ENCODE peak calls at places on chromosomes 11 and 22, in four cellular contexts. Z is neural progenitor cell, H is HCT116, M is GM23248. X is an unnamed sample.

GRCh38 chr11:58829736-58830135 is 14.8 kb downstream of the GLYATL2 start:
- DNase-seq in H (no peak), M (peak; percentile 57), Z (no peak), X (no peak)

GRCh38 chr11:6452219-6452618 is 11.4 kb upstream of the HPX start:
- DNase-seq in M (peak; percentile 60), Z (no peak), H (no peak), X (no peak)

GRCh38 chr11:68999093-68999747 is 13.8 kb downstream of the MRGPRF start:
- DNase-seq in Z (no peak), H (no peak), M (no peak), X (no peak)

GRCh38 chr11:78000193-78000592 is 5.7 kb upstream of the INTS4 start:
- DNase-seq in M (peak; percentile 76), H (peak; percentile 68), Z (peak; percentile 66), X (peak; percentile 92)

GRCh38 chr11:109145287-109145686 is 276.7 kb upstream of the C11orf87 start:
- DNase-seq in M (no peak), H (no peak), Z (no peak), X (no peak)

GRCh38 chr22:49464024-49464423 is 363.6 kb downstream of the BRD1 start:
- DNase-seq in Z (no peak), H (no peak), M (no peak), X (no peak)

GRCh38 chr11:117586392-117586791 is 210.6 kb downstream of the DSCAML1 start:
- DNase-seq in Z (no peak), M (no peak), H (no peak), X (no peak)

GRCh38 chr11:18243783-18244362 is 4.6 kb downstream of the SAA2 start:
- DNase-seq in H (peak; percentile 63), Z (peak; percentile 80), M (peak; percentile 79), X (peak; percentile 88)

GRCh38 chr11:86940122-86940777 is 14.9 kb downstream of the FZD4 start:
- DNase-seq in H (no peak), M (peak; percentile 92), Z (no peak), X (peak; percentile 40)

GRCh38 chr11:83768476-83768875 is 482.3 kb upstream of the CCDC90B start:
- DNase-seq in H (no peak), M (no peak), Z (no peak), X (no peak)

GRCh38 chr11:129950319-129951034 is 52.2 kb downstream of the PRDM10 start:
- DNase-seq in H (no peak), M (peak; percentile 22), Z (peak; percentile 6), X (no peak)

GRCh38 chr11:67174311-67174710 is 55.2 kb downstream of the KDM2A start:
- DNase-seq in Z (no peak), H (no peak), M (no peak), X (no peak)

GRCh38 chr22:49956914-49957825 is 3.4 kb upstream of the PIM3 start:
- DNase-seq in M (no peak), Z (no peak), H (no peak), X (no peak)

GRCh38 chr11:102223859-102224258 is 93.4 kb upstream of the BIRC3 start:
- DNase-seq in M (peak; percentile 41), Z (no peak), H (no peak), X (no peak)

GRCh38 chr11:17939542-17939941 is 73.3 kb downstream of the SERGEF start:
- DNase-seq in M (no peak), H (no peak), Z (no peak), X (no peak)

DNA sequence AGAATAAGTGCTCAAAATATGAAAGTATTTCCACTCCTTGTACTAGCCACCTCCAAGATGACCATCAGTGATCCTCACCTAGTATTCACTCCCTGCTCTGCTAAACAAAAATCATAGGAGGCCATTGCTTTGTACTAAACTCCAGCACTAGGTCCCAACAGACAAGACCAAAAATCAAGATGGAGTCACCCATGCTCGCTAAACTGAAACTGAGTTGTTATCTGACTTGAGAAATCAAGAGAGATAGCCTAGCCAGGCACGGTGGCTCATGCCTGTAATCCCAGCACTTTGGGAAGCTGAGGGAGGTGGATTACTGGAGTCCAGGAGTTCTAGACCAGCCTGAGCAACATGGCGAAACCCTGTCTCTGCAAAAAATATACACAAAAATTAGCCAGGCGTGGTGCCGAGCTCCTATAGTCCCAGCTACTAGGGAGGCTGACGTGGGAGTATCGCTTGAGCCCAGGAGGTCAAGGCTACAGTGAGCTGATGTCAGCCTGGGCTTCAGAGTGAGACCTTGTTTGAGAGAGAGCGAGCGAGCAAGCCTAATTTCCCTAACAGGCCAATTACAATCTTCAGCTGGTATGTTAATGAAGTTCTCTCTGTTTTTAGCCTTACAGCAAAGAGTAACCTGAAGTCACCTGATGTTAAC is 9.3 kb downstream of the SEC14L6 start:
- DNase-seq in M (no peak), Z (no peak), H (no peak), X (peak; percentile 26)
- TF ChIP-seq EZH2phosphoT487 in M (no peak), Z (no peak), H (no peak), X (no peak)

GRCh38 chr11:9205596-9205995 is 59.6 kb downstream of the DENND5A start:
- DNase-seq in M (no peak), H (no peak), Z (no peak), X (no peak)

GRCh38 chr11:9203715-9204311 is 61.3 kb downstream of the DENND5A start:
- DNase-seq in M (no peak), Z (peak; percentile 47), H (no peak), X (peak; percentile 50)

GRCh38 chr11:9201372-9202162 is 63.6 kb downstream of the DENND5A start:
- DNase-seq in M (no peak), H (no peak), Z (no peak), X (no peak)

GRCh38 chr11:9200471-9200870 is 64.7 kb downstream of the DENND5A start:
- DNase-seq in Z (no peak), M (no peak), H (no peak), X (no peak)
- TF ChIP-seq EZH2phosphoT487 in Z (no peak), M (no peak), H (no peak), X (no peak)

GRCh38 chr11:133163463-133164419 is 368.6 kb downstream of the OPCML start:
- DNase-seq in M (peak; percentile 62), H (no peak), Z (peak; percentile 62), X (peak; percentile 86)

GRCh38 chr11:133160754-133161153 is 371.5 kb downstream of the OPCML start:
- DNase-seq in M (no peak), H (no peak), Z (no peak), X (no peak)

GRCh38 chr11:133168016-133168415 is 364.3 kb downstream of the OPCML start:
- DNase-seq in M (no peak), Z (no peak), H (no peak), X (no peak)

GRCh38 chr11:133162228-133162627 is 370.1 kb downstream of the OPCML start:
- DNase-seq in M (no peak), H (no peak), Z (no peak), X (no peak)

DNA sequence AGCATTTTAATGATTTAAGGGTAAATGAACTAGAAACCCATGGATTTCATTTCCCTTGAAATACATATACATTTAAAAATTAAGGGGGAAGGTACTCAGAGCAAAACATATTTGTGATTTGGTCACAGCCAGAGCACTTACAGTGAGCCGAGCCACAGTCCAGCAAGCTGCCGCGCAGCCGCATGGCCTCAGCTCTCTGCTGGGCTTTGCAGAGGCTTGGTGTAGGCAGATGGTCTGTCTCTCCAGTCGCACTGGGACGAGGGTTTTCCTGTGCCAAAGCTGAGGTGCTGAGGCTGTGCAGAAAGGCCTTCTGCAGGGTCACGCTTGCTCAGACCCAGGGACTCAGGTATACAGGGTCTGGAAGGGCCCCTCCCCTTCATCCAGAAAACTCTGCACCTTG is 367.3 kb downstream of the OPCML start:
- DNase-seq in M (no peak), H (no peak), Z (peak; percentile 24), X (no peak)
- TF ChIP-seq EZH2phosphoT487 in M (no peak), H (no peak), Z (no peak), X (no peak)

GRCh38 chr11:1050581-1051355 is 14.2 kb upstream of the MUC6 start:
- DNase-seq in M (peak; percentile 81), H (peak; percentile 48), Z (peak; percentile 80), X (peak; percentile 85)

GRCh38 chr11:1049911-1050580 is 13.5 kb upstream of the MUC6 start:
- DNase-seq in M (no peak), H (no peak), Z (no peak), X (no peak)

GRCh38 chr11:1048375-1049070 is 12.0 kb upstream of the MUC6 start:
- DNase-seq in M (no peak), Z (no peak), H (no peak), X (peak; percentile 48)

GRCh38 chr11:1049071-1049405 is 12.5 kb upstream of the MUC6 start:
- DNase-seq in H (no peak), M (no peak), Z (no peak), X (no peak)

GRCh38 chr11:1049431-1049891 is 12.9 kb upstream of the MUC6 start:
- DNase-seq in Z (no peak), M (no peak), H (no peak), X (no peak)
- TF ChIP-seq EZH2phosphoT487 in Z (no peak), M (no peak), H (no peak), X (no peak)

GRCh38 chr11:75490221-75491181 is 35.2 kb downstream of the GDPD5 start:
- DNase-seq in Z (no peak), M (peak; percentile 14), H (no peak), X (peak; percentile 67)
- TF ChIP-seq EZH2phosphoT487 in Z (no peak), M (no peak), H (no peak), X (no peak)

GRCh38 chr11:74493816-74494630 is 499 bp upstream of the LIPT2 start:
- DNase-seq in Z (no peak), M (peak; percentile 91), H (peak; percentile 22), X (peak; percentile 34)
- TF ChIP-seq EZH2phosphoT487 in Z (no peak), M (no peak), H (no peak), X (no peak)